ENCODE peak calls at places on chromosomes 2 and 18, in six cellular contexts. J is B cell, L is nucleus accumbens, I is Calu3, U is NCI-H1092, A is GM20000. T is an unnamed sample.

GRCh38 chr2:159002465-159003130 is 34.2 kb downstream of the TANC1 start:
- DNase-seq in J (no peak), L (no peak), I (no peak), U (no peak), A (no peak), T (no peak)

GRCh38 chr2:157784823-157785175 is 91.3 kb downstream of the ACVR1 start:
- DNase-seq in J (no peak), L (no peak), I (no peak), U (no peak), A (no peak), T (no peak)

GRCh38 chr2:15721411-15722094 is 129.9 kb downstream of the DDX1 start:
- DNase-seq in J (no peak), L (no peak), I (no peak), U (no peak), A (no peak), T (no peak)

GRCh38 chr2:28413152-28413895 is 20.7 kb downstream of the FOSL2 start:
- DNase-seq in J (no peak), L (no peak), I (no peak), U (no peak), A (no peak), T (no peak)

GRCh38 chr2:176999331-176999730 is 213.3 kb upstream of the HNRNPA3 start:
- DNase-seq in J (no peak), L (no peak), I (no peak), U (no peak), A (peak; percentile 38), T (no peak)

GRCh38 chr2:9748586-9748985 is 94.7 kb upstream of the TAF1B start:
- DNase-seq in J (no peak), L (no peak), I (no peak), U (no peak), A (no peak), T (no peak)

GRCh38 chr18:62088146-62088545 is 98.7 kb downstream of the PIGN start:
- DNase-seq in J (no peak), L (no peak), I (no peak), U (no peak), A (no peak), T (no peak)

GRCh38 chr18:7821784-7822183 is 254.7 kb downstream of the PTPRM start:
- DNase-seq in J (no peak), L (no peak), I (no peak), U (no peak), A (no peak), T (no peak)

GRCh38 chr2:160367887-160368286 is 125.7 kb downstream of the RBMS1 start:
- DNase-seq in J (no peak), L (no peak), I (no peak), U (no peak), A (no peak), T (no peak)

GRCh38 chr2:72198532-72199241 is 51.0 kb upstream of the CYP26B1 start:
- DNase-seq in J (no peak), L (no peak), I (no peak), U (no peak), A (no peak), T (no peak)

GRCh38 chr2:225559090-225559489 is 159.6 kb downstream of the NYAP2 start:
- DNase-seq in J (no peak), L (no peak), I (no peak), U (no peak), A (no peak), T (no peak)

GRCh38 chr2:181774601-181775179 is 94.4 kb upstream of the NEUROD1 start:
- DNase-seq in J (no peak), L (no peak), I (no peak), U (no peak), A (no peak), T (no peak)

GRCh38 chr2:197198890-197199289 is 111.7 kb downstream of the ANKRD44 start:
- DNase-seq in J (peak; percentile 57), L (no peak), I (no peak), U (no peak), A (peak; percentile 75), T (peak; percentile 49)

GRCh38 chr2:172404824-172405223 is 22.6 kb upstream of the ITGA6 start:
- DNase-seq in J (no peak), L (peak; percentile 8), I (no peak), U (no peak), A (no peak), T (no peak)

GRCh38 chr18:12315481-12315880 is 7.4 kb downstream of the TUBB6 start:
- DNase-seq in J (no peak), L (no peak), I (no peak), U (no peak), A (no peak), T (no peak)

GRCh38 chr2:145029885-145030284 is 510.0 kb upstream of the ZEB2 start:
- DNase-seq in J (no peak), L (no peak), I (no peak), U (no peak), A (no peak), T (no peak)

GRCh38 chr2:222875482-222875881 is 14.6 kb downstream of the ACSL3 start:
- DNase-seq in J (no peak), L (no peak), I (no peak), U (no peak), A (no peak), T (no peak)

GRCh38 chr2:95009009-95009760 is 16.3 kb upstream of the MAL start:
- DNase-seq in J (no peak), L (no peak), I (no peak), U (no peak), A (no peak), T (no peak)

GRCh38 chr2:9074930-9075329 is 71.4 kb upstream of the MBOAT2 start:
- DNase-seq in J (no peak), L (no peak), I (no peak), U (no peak), A (no peak), T (no peak)

T was measured in hippocampal formation.